ENCODE peak calls at places on chromosome 5, in nine cellular contexts. U, A, O, X, Y, N, H, B and M are unnamed samples.

GRCh38 chr5:64800926-64801325 is 32.2 kb downstream of the CWC27 start:
- DNase-seq in U (no peak), B (no peak), N (no peak), Y (no peak), O (no peak), H (no peak), A (no peak), X (no peak), M (no peak)

GRCh38 chr5:9437741-9438240 is 108.1 kb downstream of the SEMA5A start:
- DNase-seq in Y (no peak), X (peak), B (peak), N (no peak), U (peak), O (no peak), H (no peak), A (no peak), M (no peak)

GRCh38 chr5:167296680-167297079 is 994.8 kb upstream of the WWC1 start:
- DNase-seq in N (no peak), O (no peak), U (no peak), Y (no peak), A (no peak), X (no peak), H (no peak), B (no peak), M (no peak)

GRCh38 chr5:115888027-115888426 is 46.3 kb downstream of the AP3S1 start:
- DNase-seq in X (peak), N (no peak), B (no peak), U (peak), A (no peak), H (no peak), O (no peak), Y (no peak), M (peak)

GRCh38 chr5:132055441-132055807 is 5.0 kb upstream of the IL3 start:
- DNase-seq in B (no peak), H (no peak), X (no peak), O (no peak), N (no peak), A (no peak), U (no peak), Y (no peak), M (no peak)

GRCh38 chr5:181098642-181099452 is 32.1 kb downstream of the OR2V1 start:
- DNase-seq in H (no peak), Y (no peak), A (no peak), U (no peak), X (no peak), N (no peak), B (no peak), O (no peak), M (no peak)

GRCh38 chr5:76716456-76717157 is 681 bp downstream of the F2R start:
- DNase-seq in Y (no peak), A (no peak), O (no peak), H (peak), B (no peak), X (peak), U (no peak), N (no peak), M (no peak)

GRCh38 chr5:164679461-164679860 is 1174.0 kb downstream of the MAT2B start:
- DNase-seq in A (no peak), U (no peak), B (no peak), X (no peak), N (no peak), H (no peak), O (no peak), Y (no peak), M (no peak)

GRCh38 chr5:148697177-148697820 is 43.0 kb upstream of the HTR4 start:
- DNase-seq in Y (no peak), U (peak), X (peak), B (no peak), N (peak), A (no peak), H (no peak), O (no peak), M (no peak)

GRCh38 chr5:181223041-181223728 is at the start of gene TRIM41:
- DNase-seq in H (peak), N (peak), X (peak), U (peak), A (peak), Y (peak), B (peak), O (peak), M (peak)

GRCh38 chr5:103587185-103587748 is 24.7 kb upstream of the NUDT12 start:
- DNase-seq in N (no peak), O (no peak), A (no peak), B (no peak), X (peak), Y (no peak), U (peak), H (no peak), M (no peak)
- TF ChIP-seq CTCF in N (peak), O (peak), A (peak), B (peak), X (peak), Y (no peak), U (peak), H (peak), M (peak)

GRCh38 chr5:149935431-149935901 is 9.1 kb downstream of the PDE6A start:
- DNase-seq in N (no peak), Y (no peak), X (no peak), A (no peak), U (no peak), B (no peak), O (no peak), H (no peak), M (no peak)

GRCh38 chr5:149931992-149932436 is 12.6 kb downstream of the PDE6A start:
- DNase-seq in X (no peak), A (no peak), U (no peak), O (no peak), N (no peak), B (no peak), H (no peak), Y (no peak), M (no peak)

GRCh38 chr5:149930060-149930753 is 14.4 kb downstream of the PDE6A start:
- DNase-seq in A (no peak), H (no peak), X (peak), Y (no peak), B (no peak), N (no peak), O (no peak), U (peak), M (no peak)

GRCh38 chr5:149930754-149931574 is 13.6 kb downstream of the PDE6A start:
- DNase-seq in U (no peak), N (no peak), X (no peak), A (no peak), B (no peak), O (no peak), H (no peak), Y (no peak), M (no peak)

DNA sequence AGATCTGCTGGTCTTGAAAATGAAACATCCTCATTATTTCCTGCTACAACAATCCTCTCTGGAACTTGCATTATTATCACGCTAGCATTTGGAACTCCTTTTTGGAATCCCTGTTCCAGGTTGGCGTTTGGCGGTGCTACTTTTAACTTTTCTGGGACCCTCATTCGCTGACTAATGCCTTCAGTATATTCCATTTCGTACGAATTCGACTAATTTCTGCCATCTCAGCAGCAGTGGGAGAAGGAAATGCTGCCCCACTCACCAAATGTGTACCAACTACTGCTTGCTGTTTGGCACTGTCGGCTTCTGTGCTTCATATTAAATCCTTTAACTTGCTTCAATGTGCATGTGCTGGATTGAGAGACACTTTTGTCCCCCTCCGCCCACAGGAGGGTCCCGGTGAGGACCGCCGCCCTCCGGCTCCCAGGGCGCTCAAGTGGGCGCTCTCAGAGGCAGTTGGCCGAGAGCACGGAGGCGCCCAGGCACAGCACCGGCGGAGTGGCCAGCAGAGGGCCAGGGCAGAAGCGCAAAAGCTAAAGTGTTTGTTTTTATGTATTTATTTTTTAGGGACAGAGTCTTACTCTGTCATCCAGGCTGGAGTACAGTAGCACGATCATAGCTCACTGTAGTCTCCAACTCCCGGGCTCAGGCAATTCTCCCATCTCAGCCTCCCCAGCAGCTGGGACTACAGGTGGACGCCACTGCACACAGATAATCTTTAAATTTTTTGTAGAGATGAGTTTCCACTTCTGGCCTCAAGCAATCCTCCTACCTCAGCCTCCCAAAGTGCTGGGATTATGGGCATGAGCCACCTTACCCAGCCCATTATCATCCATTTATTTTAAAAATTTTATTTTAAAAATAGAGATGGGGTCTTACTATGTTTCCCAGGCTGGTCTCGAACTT is 11.9 kb downstream of the PDE6A start:
- DNase-seq in X (no peak), U (peak), A (no peak), B (no peak), Y (no peak), H (no peak), N (no peak), O (no peak), M (no peak)
- TF ChIP-seq CTCF in X (peak), U (peak), A (peak), B (peak), Y (peak), H (peak), N (peak), O (no peak), M (peak)

DNA sequence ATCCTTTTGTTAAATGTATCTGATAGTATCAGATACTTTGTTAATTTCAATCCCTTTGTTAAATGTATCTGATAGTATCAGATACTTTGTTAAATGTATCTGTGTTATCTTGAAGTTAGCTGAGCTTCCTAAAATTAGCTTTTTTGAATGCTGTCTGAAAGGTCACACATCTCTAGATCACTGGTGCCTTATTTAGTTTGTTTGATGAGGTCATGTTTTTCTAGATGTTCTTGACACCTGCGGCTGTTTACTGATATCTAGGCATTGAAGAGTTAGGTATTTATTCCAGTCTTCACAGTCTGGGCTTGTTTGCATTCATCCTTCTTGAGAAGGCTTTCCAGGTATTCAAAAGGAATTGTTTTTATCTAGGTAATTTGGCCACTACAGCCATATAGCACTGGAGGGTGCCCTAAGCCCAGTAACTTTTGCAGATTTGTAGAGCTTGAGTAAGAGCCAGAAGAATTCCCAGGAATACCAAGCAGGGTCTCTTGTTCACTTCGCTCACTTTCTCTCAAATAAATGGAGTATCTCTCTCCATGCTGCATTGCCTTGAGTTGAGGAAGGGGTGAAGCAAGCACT is 435.4 kb upstream of the GRAMD2B start:
- DNase-seq in B (no peak), A (no peak), U (no peak), N (no peak), O (no peak), Y (no peak), X (no peak), H (no peak), M (no peak)
- TF ChIP-seq CTCF in B (no peak), A (peak), U (no peak), N (peak), O (no peak), Y (no peak), X (no peak), H (peak), M (no peak)

DNA sequence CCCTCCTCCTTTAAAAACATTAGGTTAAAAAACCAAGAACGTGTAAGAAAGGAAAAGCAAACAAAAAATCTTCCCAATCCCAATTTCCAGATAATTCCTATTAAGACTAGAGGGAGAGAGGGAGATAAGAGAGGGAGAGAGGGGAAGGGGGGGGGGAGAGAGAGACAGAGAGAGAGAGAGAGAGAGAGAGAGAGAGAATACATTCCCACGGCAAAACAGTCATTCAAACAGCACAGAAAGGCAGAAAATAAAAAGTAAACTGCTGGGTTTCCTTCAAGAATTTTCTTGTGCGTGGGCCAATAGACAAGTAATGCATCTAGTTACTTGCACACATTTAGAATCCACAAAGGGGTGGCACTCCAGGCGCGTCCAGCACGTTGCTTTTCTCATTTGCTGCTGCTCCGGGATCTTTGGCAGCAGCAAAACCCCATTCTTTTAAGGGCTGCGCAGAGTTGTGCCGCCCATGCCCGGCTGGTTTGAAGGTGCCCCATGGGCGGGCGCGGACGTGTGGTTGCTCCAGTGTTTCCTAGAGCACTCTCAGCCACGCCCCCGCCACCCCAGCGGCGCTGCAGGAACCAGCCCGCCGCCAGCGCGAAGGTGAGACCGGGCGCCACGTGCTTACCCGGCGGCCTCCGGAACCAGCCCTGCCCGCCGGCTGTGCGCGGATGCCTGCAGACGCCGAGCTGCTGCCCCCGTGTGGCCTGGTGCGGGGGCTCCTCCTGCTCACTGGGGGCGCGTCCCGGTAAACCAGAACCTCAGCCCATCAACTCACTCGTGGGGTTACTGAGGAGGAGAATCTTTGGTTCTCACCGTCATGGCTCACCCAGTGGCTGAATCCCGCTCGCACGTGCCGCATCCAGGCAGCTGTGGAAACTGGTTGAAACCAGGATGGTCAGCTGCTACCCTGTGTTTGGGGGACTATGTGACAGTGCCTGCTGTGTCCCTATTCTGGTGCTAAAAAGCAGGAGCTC is 44.6 kb downstream of the STC2 start:
- DNase-seq in B (peak), A (peak), N (no peak), O (peak), U (peak), X (peak), Y (peak), H (peak), M (no peak)
- TF ChIP-seq CTCF in B (peak), A (peak), N (peak), O (peak), U (peak), X (peak), Y (peak), H (peak), M (peak)

GRCh38 chr5:34957857-34958690 is 28.7 kb downstream of the DNAJC21 start:
- DNase-seq in N (no peak), A (no peak), O (peak), Y (no peak), H (no peak), U (peak), X (peak), B (no peak), M (no peak)
- TF ChIP-seq CTCF in N (peak), A (peak), O (peak), Y (peak), H (peak), U (peak), X (peak), B (peak), M (peak)

GRCh38 chr5:173923236-173924104 is 35.3 kb downstream of the CPEB4 start:
- DNase-seq in H (no peak), B (no peak), N (no peak), A (no peak), X (peak), U (peak), Y (no peak), O (no peak), M (no peak)

GRCh38 chr5:173926359-173926758 is 38.2 kb downstream of the CPEB4 start:
- DNase-seq in N (no peak), A (no peak), O (no peak), U (peak), X (peak), H (no peak), Y (no peak), B (no peak), M (no peak)

GRCh38 chr5:173924899-173925298 is 36.8 kb downstream of the CPEB4 start:
- DNase-seq in O (no peak), B (no peak), N (no peak), A (no peak), X (no peak), U (no peak), H (no peak), Y (no peak), M (no peak)

GRCh38 chr5:173922527-173922926 is 34.4 kb downstream of the CPEB4 start:
- DNase-seq in X (no peak), N (no peak), Y (no peak), B (no peak), H (no peak), A (no peak), O (no peak), U (no peak), M (no peak)

DNA sequence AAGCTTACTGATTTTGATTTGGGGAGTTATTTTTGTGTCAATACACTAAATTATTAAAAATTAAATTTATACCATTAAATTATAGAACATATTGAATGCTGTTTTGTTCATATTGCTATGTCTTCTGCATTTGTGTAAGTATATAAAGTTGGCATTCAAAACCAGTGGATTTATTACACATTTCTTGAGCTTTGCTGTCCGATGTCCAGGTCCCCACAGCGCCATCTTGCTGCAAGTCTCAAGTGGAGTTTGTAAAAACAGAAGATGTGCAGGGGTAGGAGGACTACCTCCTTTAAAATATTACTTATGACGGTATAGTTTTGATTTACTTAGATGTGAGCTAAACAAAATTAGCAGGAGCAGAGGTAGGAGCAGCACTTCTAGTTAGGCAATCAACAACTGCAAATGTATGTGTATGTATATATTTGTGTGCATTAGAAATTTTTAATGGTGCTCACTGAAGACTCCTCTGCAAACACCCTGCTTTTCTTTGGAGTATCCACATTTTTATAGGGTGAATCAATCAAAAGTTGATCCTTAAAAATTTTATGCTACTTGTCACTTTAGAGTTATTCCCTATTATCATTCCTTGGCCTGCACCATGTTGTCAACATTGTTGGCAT is 37.4 kb downstream of the CPEB4 start:
- DNase-seq in H (peak), Y (peak), B (no peak), N (no peak), O (peak), X (peak), A (no peak), U (peak), M (peak)
- TF ChIP-seq CTCF in H (peak), Y (no peak), B (peak), N (peak), O (peak), X (peak), A (peak), U (peak), M (peak)

GRCh38 chr5:83563631-83564030 is 92.1 kb downstream of the VCAN start:
- DNase-seq in Y (no peak), H (no peak), B (peak), N (no peak), O (no peak), U (no peak), A (no peak), X (no peak), M (no peak)
- TF ChIP-seq CTCF in Y (no peak), H (no peak), B (no peak), N (no peak), O (no peak), U (no peak), A (no peak), X (no peak), M (no peak)